ENCODE peak calls at places on chromosomes 2 and 18, in seven cellular contexts. G is upper lobe of right lung, E is spleen, S is tibial artery, K is fibroblast of lung, O is uterus, J is heart right ventricle. D is an unnamed sample.

GRCh38 chr2:26542676-26543505 is 65.0 kb upstream of the OTOF start:
- DNase-seq in O (no peak), E (peak; percentile 53), G (peak; percentile 25), J (no peak), K (no peak), S (no peak), D (no peak)

GRCh38 chr2:101616411-101616810 is 81.1 kb upstream of the MAP4K4 start:
- DNase-seq in J (no peak), S (no peak), K (peak; percentile 49), O (no peak), E (no peak), G (no peak), D (no peak)

GRCh38 chr2:205700331-205701132 is 18.2 kb downstream of the NRP2 start:
- DNase-seq in J (no peak), S (no peak), K (peak; percentile 97), G (no peak), O (no peak), E (no peak), D (no peak)

GRCh38 chr2:143026411-143027054 is 102.7 kb upstream of the ARHGAP15 start:
- DNase-seq in S (peak; percentile 68), K (no peak), J (peak; percentile 15), E (no peak), O (no peak), G (no peak), D (no peak)

GRCh38 chr2:229141626-229142025 is 129.5 kb downstream of the PID1 start:
- DNase-seq in O (no peak), G (no peak), E (no peak), S (no peak), K (peak; percentile 86), J (no peak), D (no peak)

GRCh38 chr2:104872866-104873688 is 19.2 kb downstream of the POU3F3 start:
- DNase-seq in S (no peak), K (peak; percentile 76), G (peak; percentile 80), O (no peak), J (peak; percentile 70), E (peak; percentile 76), D (no peak)

GRCh38 chr2:230472619-230473018 is 56.6 kb downstream of the SP100 start:
- DNase-seq in G (no peak), S (no peak), J (no peak), K (peak; percentile 75), O (no peak), E (no peak), D (peak; percentile 41)

GRCh38 chr2:170892391-170892951 is 36.6 kb upstream of the GORASP2 start:
- DNase-seq in O (no peak), E (no peak), K (no peak), J (no peak), S (no peak), G (no peak), D (no peak)

GRCh38 chr2:17375262-17375661 is 143.0 kb downstream of the RAD51AP2 start:
- DNase-seq in G (no peak), J (no peak), E (no peak), K (peak; percentile 44), S (no peak), O (no peak), D (no peak)

GRCh38 chr2:68319397-68320117 is at the start of gene CNRIP1:
- DNase-seq in E (peak; percentile 87), S (peak; percentile 81), O (peak; percentile 82), J (peak; percentile 87), K (peak; percentile 77), G (peak; percentile 73), D (no peak)

GRCh38 chr18:29164020-29164706 is 987.2 kb upstream of the CDH2 start:
- DNase-seq in K (peak; percentile 97), S (no peak), E (no peak), O (no peak), J (no peak), G (no peak), D (no peak)

GRCh38 chr2:99675110-99675661 is 185.4 kb upstream of the REV1 start:
- DNase-seq in O (no peak), E (no peak), J (no peak), S (no peak), G (no peak), K (no peak), D (no peak)

GRCh38 chr2:194867328-194867727 is 789.7 kb upstream of the SLC39A10 start:
- DNase-seq in J (no peak), E (no peak), S (no peak), G (no peak), O (no peak), K (no peak), D (no peak)

GRCh38 chr2:204967199-204967995 is 422.1 kb downstream of the PARD3B start:
- DNase-seq in O (peak; percentile 32), S (no peak), E (no peak), K (peak; percentile 6), G (no peak), J (no peak), D (no peak)

GRCh38 chr2:33011941-33012340 is 65.2 kb downstream of the LTBP1 start:
- DNase-seq in K (peak; percentile 29), O (no peak), S (no peak), J (no peak), E (no peak), G (no peak), D (no peak)

GRCh38 chr2:207091175-207091574 is 74.6 kb downstream of the KLF7 start:
- DNase-seq in G (no peak), O (no peak), S (no peak), K (no peak), E (no peak), J (no peak), D (no peak)

GRCh38 chr2:61763605-61764034 is 90.2 kb downstream of the FAM161A start:
- DNase-seq in E (peak; percentile 89), O (peak; percentile 79), S (peak; percentile 78), K (peak; percentile 89), J (peak; percentile 86), G (peak; percentile 90), D (no peak)

GRCh38 chr2:35035883-35036282 is 1319.7 kb upstream of the CRIM1 start:
- DNase-seq in O (no peak), E (no peak), S (no peak), G (no peak), K (no peak), J (no peak), D (no peak)

GRCh38 chr18:48940854-48941531 is 9.8 kb downstream of the SMAD7 start:
- DNase-seq in E (peak; percentile 90), K (no peak), J (no peak), S (no peak), G (peak; percentile 71), O (no peak), D (peak; percentile 66)

GRCh38 chr2:169709335-169709734 is 15.1 kb downstream of the PHOSPHO2 start:
- DNase-seq in E (no peak), O (no peak), S (no peak), J (no peak), G (no peak), K (no peak), D (no peak)

GRCh38 chr2:179579744-179580143 is 281.7 kb downstream of the ZNF385B start:
- DNase-seq in O (no peak), S (no peak), J (no peak), K (no peak), E (no peak), G (no peak), D (no peak)

DNA sequence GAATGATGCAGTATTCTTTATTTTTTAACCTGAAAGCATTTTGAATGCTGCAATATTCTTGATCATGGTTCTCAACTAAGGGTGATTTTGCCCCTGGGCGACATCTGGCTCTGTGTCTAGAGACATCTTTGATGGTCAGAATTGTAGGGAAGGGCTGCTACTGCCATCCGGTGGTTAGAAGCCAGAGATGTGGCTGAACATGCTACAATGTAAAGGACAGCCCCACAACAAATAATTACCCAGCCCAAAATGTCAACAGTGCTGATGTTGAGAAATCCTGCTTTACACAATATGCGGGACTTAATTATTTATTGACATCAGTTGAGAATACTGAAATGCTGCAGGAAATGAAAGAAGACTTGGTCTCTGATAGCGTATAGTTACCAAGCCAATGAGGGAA is 37.5 kb upstream of the SERPINB2 start:
- DNase-seq in E (no peak), J (no peak), O (no peak), G (no peak), K (no peak), S (no peak), D (no peak)
- TF ChIP-seq CTCF in E (no peak), J (no peak), O (no peak), G (peak; percentile 18), K (peak; percentile 58), S (no peak), D (peak; percentile 39)

GRCh38 chr2:10990561-10991111 is 78.9 kb downstream of the KCNF1 start:
- DNase-seq in J (no peak), G (peak; percentile 49), K (no peak), O (no peak), E (peak; percentile 51), S (no peak), D (no peak)

GRCh38 chr2:10989151-10989550 is 77.4 kb downstream of the KCNF1 start:
- DNase-seq in J (no peak), O (no peak), K (no peak), S (no peak), G (peak; percentile 21), E (no peak), D (no peak)

GRCh38 chr2:10993001-10993481 is 81.3 kb downstream of the KCNF1 start:
- DNase-seq in E (no peak), S (no peak), O (no peak), K (peak; percentile 65), J (no peak), G (peak; percentile 40), D (no peak)

GRCh38 chr2:10989782-10990181 is 78.0 kb downstream of the KCNF1 start:
- DNase-seq in E (no peak), J (no peak), K (no peak), O (no peak), G (no peak), S (no peak), D (no peak)

DNA sequence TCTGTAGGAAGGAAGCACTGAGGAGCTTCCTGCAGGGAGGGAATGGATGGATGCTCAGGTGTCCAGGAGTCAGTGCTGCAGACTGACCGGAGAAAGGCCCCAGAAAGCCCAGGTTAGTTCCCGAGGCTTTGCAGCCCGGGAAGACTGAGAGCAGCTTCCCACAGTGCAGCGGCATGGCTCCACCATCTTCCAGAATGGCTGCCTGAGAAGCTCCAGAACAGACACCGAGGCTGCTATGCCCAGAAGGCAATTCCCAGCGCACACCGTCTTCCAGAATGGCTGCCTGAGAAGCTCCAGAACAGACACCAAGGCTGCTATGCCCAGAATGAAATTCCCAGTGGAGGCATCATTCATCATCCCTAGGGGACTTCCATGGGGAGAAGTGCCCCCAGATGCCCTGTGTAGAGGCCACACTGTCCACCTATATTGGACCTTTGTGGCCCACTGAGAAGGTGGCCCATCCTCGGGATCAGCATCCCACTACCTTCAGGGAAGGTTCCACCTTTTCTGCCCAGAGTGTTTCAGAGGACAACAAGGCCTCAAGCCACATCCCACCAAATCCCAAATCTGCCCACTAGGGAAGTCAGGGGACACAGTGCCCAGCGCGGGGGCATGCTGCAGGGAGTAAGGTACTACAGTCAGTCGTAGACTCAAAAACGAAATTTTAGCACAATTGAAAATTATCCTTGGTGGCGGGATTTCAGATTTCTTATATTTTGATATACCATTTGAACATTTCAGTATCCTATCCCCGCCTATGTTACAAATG is 80.5 kb downstream of the KCNF1 start:
- DNase-seq in E (no peak), G (peak; percentile 30), J (no peak), K (no peak), S (no peak), O (no peak), D (no peak)
- H3K27me3 ChIP-seq in E (no peaks in the 10 kb centered on the region), G (no peaks in the 10 kb centered on the region), J (no peaks in the 10 kb centered on the region), K (peaks cover 2% of the 10 kb centered on the region), S (no peaks in the 10 kb centered on the region), O (no peaks in the 10 kb centered on the region), D (no peaks in the 10 kb centered on the region)

GRCh38 chr2:227439214-227439613 is 32.7 kb upstream of the AGFG1 start:
- DNase-seq in G (no peak), O (no peak), S (no peak), K (no peak), J (no peak), E (no peak), D (no peak)
- TF ChIP-seq CTCF in G (no peak), O (no peak), S (no peak), K (no peak), J (no peak), E (no peak), D (no peak)

GRCh38 chr2:218990612-218991011 is 2.6 kb downstream of the CRYBA2 start:
- DNase-seq in G (no peak), J (no peak), S (no peak), E (peak; percentile 12), O (no peak), K (no peak), D (no peak)
- H3K27me3 ChIP-seq in G (peaks cover 99% of the 10 kb centered on the region), J (peaks cover 100% of the 10 kb centered on the region), S (peaks cover 100% of the 10 kb centered on the region), E (peaks cover 100% of the 10 kb centered on the region), O (peaks cover 17% of the 10 kb centered on the region), K (peaks cover 82% of the 10 kb centered on the region), D (peaks cover 13% of the 10 kb centered on the region)